ENCODE peak calls at places on chromosomes 13 and 19, in nine cellular contexts. One of them, this sample, is unnamed.

GRCh38 chr19:13095934-13096890 is 6.4 kb downstream of the LYL1 start:
- DNase-seq in ovary: no peak
- DNase-seq in hepatic stellate cell: no peak
- DNase-seq in AG09319: no peak
- DNase-seq in endodermal cell: peak
- DNase-seq in neural crest cell: no peak
- DNase-seq in NCI-H2029: no peak
- DNase-seq in lung: no peak
- DNase-seq in CMK: no peak
- DNase-seq in this sample: peak

GRCh38 chr13:34011552-34012085 is 193.7 kb downstream of the RFC3 start:
- DNase-seq in ovary: no peak
- DNase-seq in hepatic stellate cell: no peak
- DNase-seq in AG09319: no peak
- DNase-seq in endodermal cell: no peak
- DNase-seq in neural crest cell: no peak
- DNase-seq in NCI-H2029: no peak
- DNase-seq in lung: no peak
- DNase-seq in CMK: no peak
- DNase-seq in this sample: no peak

GRCh38 chr13:47904891-47905290 is 96.2 kb downstream of the SUCLA2 start:
- DNase-seq in ovary: no peak
- DNase-seq in hepatic stellate cell: no peak
- DNase-seq in AG09319: no peak
- DNase-seq in endodermal cell: no peak
- DNase-seq in neural crest cell: no peak
- DNase-seq in NCI-H2029: no peak
- DNase-seq in lung: no peak
- DNase-seq in CMK: no peak
- DNase-seq in this sample: no peak

GRCh38 chr13:48144413-48145035 is 49.6 kb upstream of the MED4 start:
- DNase-seq in ovary: peak
- DNase-seq in hepatic stellate cell: no peak
- DNase-seq in AG09319: no peak
- DNase-seq in endodermal cell: no peak
- DNase-seq in neural crest cell: no peak
- DNase-seq in NCI-H2029: no peak
- DNase-seq in lung: no peak
- DNase-seq in CMK: no peak
- DNase-seq in this sample: no peak

GRCh38 chr13:74796126-74796643 is 662.0 kb upstream of the KLF12 start:
- DNase-seq in ovary: no peak
- DNase-seq in hepatic stellate cell: no peak
- DNase-seq in AG09319: no peak
- DNase-seq in endodermal cell: no peak
- DNase-seq in neural crest cell: no peak
- DNase-seq in NCI-H2029: no peak
- DNase-seq in lung: no peak
- DNase-seq in CMK: no peak
- DNase-seq in this sample: no peak

GRCh38 chr19:13959962-13960862 is 7.9 kb downstream of the DCAF15 start:
- DNase-seq in ovary: no peak
- DNase-seq in hepatic stellate cell: no peak
- DNase-seq in AG09319: no peak
- DNase-seq in endodermal cell: peak
- DNase-seq in neural crest cell: no peak
- DNase-seq in NCI-H2029: no peak
- DNase-seq in lung: no peak
- DNase-seq in CMK: no peak
- DNase-seq in this sample: no peak

GRCh38 chr13:66703597-66703996 is 526.5 kb downstream of the PCDH9 start:
- DNase-seq in ovary: no peak
- DNase-seq in hepatic stellate cell: no peak
- DNase-seq in AG09319: no peak
- DNase-seq in endodermal cell: no peak
- DNase-seq in neural crest cell: no peak
- DNase-seq in NCI-H2029: no peak
- DNase-seq in lung: no peak
- DNase-seq in CMK: no peak
- DNase-seq in this sample: no peak

GRCh38 chr19:55661826-55662225 is 7.0 kb downstream of the U2AF2 start:
- DNase-seq in ovary: no peak
- DNase-seq in hepatic stellate cell: no peak
- DNase-seq in AG09319: no peak
- DNase-seq in endodermal cell: no peak
- DNase-seq in neural crest cell: no peak
- DNase-seq in NCI-H2029: no peak
- DNase-seq in lung: no peak
- DNase-seq in CMK: no peak
- DNase-seq in this sample: no peak

GRCh38 chr13:30334663-30335386 is 27.5 kb upstream of the KATNAL1 start:
- DNase-seq in ovary: no peak
- DNase-seq in hepatic stellate cell: no peak
- DNase-seq in AG09319: no peak
- DNase-seq in endodermal cell: peak
- DNase-seq in neural crest cell: peak
- DNase-seq in NCI-H2029: peak
- DNase-seq in lung: no peak
- DNase-seq in CMK: no peak
- DNase-seq in this sample: peak

GRCh38 chr19:55258476-55258827 is 365 bp downstream of the PPP6R1 start:
- DNase-seq in ovary: no peak
- DNase-seq in hepatic stellate cell: peak
- DNase-seq in AG09319: no peak
- DNase-seq in endodermal cell: no peak
- DNase-seq in neural crest cell: peak
- DNase-seq in NCI-H2029: no peak
- DNase-seq in lung: no peak
- DNase-seq in CMK: no peak
- DNase-seq in this sample: no peak

GRCh38 chr13:36131931-36132297 is 732 bp upstream of the DCLK1 start:
- DNase-seq in ovary: peak
- DNase-seq in hepatic stellate cell: no peak
- DNase-seq in AG09319: peak
- DNase-seq in endodermal cell: no peak
- DNase-seq in neural crest cell: no peak
- DNase-seq in NCI-H2029: no peak
- DNase-seq in lung: peak
- DNase-seq in CMK: no peak
- DNase-seq in this sample: no peak

GRCh38 chr13:31321457-31321856 is 121.7 kb downstream of the B3GLCT start:
- DNase-seq in ovary: no peak
- DNase-seq in hepatic stellate cell: no peak
- DNase-seq in AG09319: no peak
- DNase-seq in endodermal cell: no peak
- DNase-seq in neural crest cell: no peak
- DNase-seq in NCI-H2029: no peak
- DNase-seq in lung: no peak
- DNase-seq in CMK: no peak
- DNase-seq in this sample: no peak

GRCh38 chr19:46755077-46755852 is 9.0 kb upstream of the STRN4 start:
- DNase-seq in ovary: no peak
- DNase-seq in hepatic stellate cell: peak
- DNase-seq in AG09319: no peak
- DNase-seq in endodermal cell: no peak
- DNase-seq in neural crest cell: no peak
- DNase-seq in NCI-H2029: no peak
- DNase-seq in lung: no peak
- DNase-seq in CMK: no peak
- DNase-seq in this sample: no peak

GRCh38 chr13:110916671-110917142 is 1.8 kb upstream of the ANKRD10 start:
- DNase-seq in ovary: no peak
- DNase-seq in hepatic stellate cell: peak
- DNase-seq in AG09319: no peak
- DNase-seq in endodermal cell: no peak
- DNase-seq in neural crest cell: no peak
- DNase-seq in NCI-H2029: no peak
- DNase-seq in lung: no peak
- DNase-seq in CMK: no peak
- DNase-seq in this sample: no peak

GRCh38 chr13:111336666-111337065 is 16.2 kb downstream of the TEX29 start:
- DNase-seq in ovary: no peak
- DNase-seq in hepatic stellate cell: no peak
- DNase-seq in AG09319: no peak
- DNase-seq in endodermal cell: no peak
- DNase-seq in neural crest cell: no peak
- DNase-seq in NCI-H2029: no peak
- DNase-seq in lung: no peak
- DNase-seq in CMK: no peak
- DNase-seq in this sample: no peak

GRCh38 chr19:42052241-42052863 is 17.7 kb downstream of the GRIK5 start:
- DNase-seq in ovary: no peak
- DNase-seq in hepatic stellate cell: no peak
- DNase-seq in AG09319: no peak
- DNase-seq in endodermal cell: no peak
- DNase-seq in neural crest cell: no peak
- DNase-seq in NCI-H2029: peak
- DNase-seq in lung: no peak
- DNase-seq in CMK: no peak
- DNase-seq in this sample: no peak

GRCh38 chr19:3420244-3420755 is 53.9 kb downstream of the NFIC start:
- DNase-seq in ovary: no peak
- DNase-seq in hepatic stellate cell: no peak
- DNase-seq in AG09319: no peak
- DNase-seq in endodermal cell: no peak
- DNase-seq in neural crest cell: no peak
- DNase-seq in NCI-H2029: no peak
- DNase-seq in lung: no peak
- DNase-seq in CMK: no peak
- DNase-seq in this sample: no peak

GRCh38 chr13:26965058-26965380 is 204.4 kb upstream of the GPR12 start:
- DNase-seq in ovary: no peak
- DNase-seq in hepatic stellate cell: no peak
- DNase-seq in AG09319: no peak
- DNase-seq in endodermal cell: no peak
- DNase-seq in neural crest cell: no peak
- DNase-seq in NCI-H2029: no peak
- DNase-seq in lung: no peak
- DNase-seq in CMK: no peak
- DNase-seq in this sample: no peak

GRCh38 chr13:109569938-109570711 is 216.3 kb downstream of the IRS2 start:
- DNase-seq in ovary: no peak
- DNase-seq in hepatic stellate cell: no peak
- DNase-seq in AG09319: no peak
- DNase-seq in endodermal cell: no peak
- DNase-seq in neural crest cell: no peak
- DNase-seq in NCI-H2029: no peak
- DNase-seq in lung: no peak
- DNase-seq in CMK: no peak
- DNase-seq in this sample: no peak

GRCh38 chr13:99355267-99356215 is 48.3 kb upstream of the GPR183 start:
- DNase-seq in ovary: no peak
- DNase-seq in hepatic stellate cell: no peak
- DNase-seq in AG09319: no peak
- DNase-seq in endodermal cell: peak
- DNase-seq in neural crest cell: no peak
- DNase-seq in NCI-H2029: no peak
- DNase-seq in lung: no peak
- DNase-seq in CMK: no peak
- DNase-seq in this sample: no peak

GRCh38 chr19:55491546-55492360 is 3.5 kb downstream of the SSC5D start:
- DNase-seq in ovary: no peak
- DNase-seq in hepatic stellate cell: no peak
- DNase-seq in AG09319: no peak
- DNase-seq in endodermal cell: no peak
- DNase-seq in neural crest cell: no peak
- DNase-seq in NCI-H2029: no peak
- DNase-seq in lung: no peak
- DNase-seq in CMK: no peak
- DNase-seq in this sample: no peak

GRCh38 chr19:52351512-52351911 is 15.5 kb downstream of the ZNF610 start:
- DNase-seq in ovary: no peak
- DNase-seq in hepatic stellate cell: no peak
- DNase-seq in AG09319: no peak
- DNase-seq in endodermal cell: peak
- DNase-seq in neural crest cell: peak
- DNase-seq in NCI-H2029: no peak
- DNase-seq in lung: no peak
- DNase-seq in CMK: no peak
- DNase-seq in this sample: no peak

GRCh38 chr19:16001481-16002312 is 52.9 kb downstream of the OR10H4 start:
- DNase-seq in ovary: no peak
- DNase-seq in hepatic stellate cell: peak
- DNase-seq in AG09319: peak
- DNase-seq in endodermal cell: no peak
- DNase-seq in neural crest cell: no peak
- DNase-seq in NCI-H2029: peak
- DNase-seq in lung: no peak
- DNase-seq in CMK: no peak
- DNase-seq in this sample: no peak

GRCh38 chr19:7778081-7778480 is 15.0 kb downstream of the CLEC4M start:
- DNase-seq in ovary: no peak
- DNase-seq in hepatic stellate cell: no peak
- DNase-seq in AG09319: no peak
- DNase-seq in endodermal cell: no peak
- DNase-seq in neural crest cell: no peak
- DNase-seq in NCI-H2029: no peak
- DNase-seq in lung: no peak
- DNase-seq in CMK: no peak
- DNase-seq in this sample: no peak

GRCh38 chr19:28296506-28296905 is 916.4 kb downstream of the UQCRFS1 start:
- DNase-seq in ovary: no peak
- DNase-seq in hepatic stellate cell: peak
- DNase-seq in AG09319: no peak
- DNase-seq in endodermal cell: no peak
- DNase-seq in neural crest cell: no peak
- DNase-seq in NCI-H2029: no peak
- DNase-seq in lung: no peak
- DNase-seq in CMK: no peak
- DNase-seq in this sample: no peak

GRCh38 chr13:61286148-61286745 is 129.4 kb downstream of the PCDH20 start:
- DNase-seq in ovary: no peak
- DNase-seq in hepatic stellate cell: no peak
- DNase-seq in AG09319: no peak
- DNase-seq in endodermal cell: peak
- DNase-seq in neural crest cell: no peak
- DNase-seq in NCI-H2029: no peak
- DNase-seq in lung: no peak
- DNase-seq in CMK: peak
- DNase-seq in this sample: peak

GRCh38 chr13:110913322-110913721 is 1.5 kb downstream of the ANKRD10 start:
- DNase-seq in ovary: no peak
- DNase-seq in hepatic stellate cell: peak
- DNase-seq in AG09319: no peak
- DNase-seq in endodermal cell: no peak
- DNase-seq in neural crest cell: no peak
- DNase-seq in NCI-H2029: no peak
- DNase-seq in lung: no peak
- DNase-seq in CMK: no peak
- DNase-seq in this sample: no peak

GRCh38 chr19:16067205-16067938 is 8.9 kb upstream of the TPM4 start:
- DNase-seq in ovary: peak
- DNase-seq in hepatic stellate cell: peak
- DNase-seq in AG09319: peak
- DNase-seq in endodermal cell: no peak
- DNase-seq in neural crest cell: no peak
- DNase-seq in NCI-H2029: no peak
- DNase-seq in lung: peak
- DNase-seq in CMK: no peak
- DNase-seq in this sample: no peak

GRCh38 chr13:33213024-33213795 is 72.3 kb downstream of the STARD13 start:
- DNase-seq in ovary: no peak
- DNase-seq in hepatic stellate cell: no peak
- DNase-seq in AG09319: no peak
- DNase-seq in endodermal cell: no peak
- DNase-seq in neural crest cell: no peak
- DNase-seq in NCI-H2029: no peak
- DNase-seq in lung: no peak
- DNase-seq in CMK: no peak
- DNase-seq in this sample: no peak

GRCh38 chr19:10544242-10544752 is 593 bp downstream of the ATG4D start:
- DNase-seq in ovary: peak
- DNase-seq in hepatic stellate cell: no peak
- DNase-seq in AG09319: no peak
- DNase-seq in endodermal cell: peak
- DNase-seq in neural crest cell: no peak
- DNase-seq in NCI-H2029: peak
- DNase-seq in lung: peak
- DNase-seq in CMK: no peak
- DNase-seq in this sample: no peak

GRCh38 chr19:11457115-11457514 is 21.7 kb downstream of the PRKCSH start:
- DNase-seq in ovary: no peak
- DNase-seq in hepatic stellate cell: peak
- DNase-seq in AG09319: no peak
- DNase-seq in endodermal cell: peak
- DNase-seq in neural crest cell: no peak
- DNase-seq in NCI-H2029: no peak
- DNase-seq in lung: no peak
- DNase-seq in CMK: no peak
- DNase-seq in this sample: no peak

This sample was measured in neuronal stem cell.